ENCODE peak calls at places on chromosomes 11 and 22, in four cellular contexts. S is lower lobe of right lung; H is CD4-positive, CD25-positive, alpha-beta regulatory T cell; R is naive thymus-derived CD4-positive, alpha-beta T cell. X is an unnamed sample. For H3K4me1, the result is how much of the 10 kb centered on the place peaks cover.

GRCh38 chr22:30474683-30475424 is 3.0 kb upstream of the SEC14L3 start:
- DNase-seq in S (no peak), H (no peak), R (peak), X (peak)

GRCh38 chr11:57031541-57031940 is 42.8 kb downstream of the OR5AK2 start:
- DNase-seq in S (no peak), H (no peak), R (no peak), X (no peak)

GRCh38 chr11:36631704-36632287 is 33.8 kb upstream of the RAG2 start:
- DNase-seq in S (no peak), R (no peak), H (no peak), X (no peak)

GRCh38 chr11:134275534-134276395 is at the start of gene GLB1L3:
- DNase-seq in H (peak), S (no peak), R (peak), X (peak)

GRCh38 chr11:120817131-120817530 is 206.8 kb upstream of the TBCEL start:
- DNase-seq in R (no peak), S (no peak), H (no peak), X (no peak)

GRCh38 chr11:103413266-103413888 is 304.2 kb downstream of the DYNC2H1 start:
- DNase-seq in S (no peak), H (no peak), R (no peak), X (no peak)

GRCh38 chr11:30282289-30282631 is 40.6 kb upstream of the ARL14EP start:
- DNase-seq in H (no peak), R (no peak), S (no peak), X (peak)

GRCh38 chr11:129974672-129975071 is 28.0 kb downstream of the PRDM10 start:
- DNase-seq in R (no peak), H (no peak), S (no peak), X (no peak)

GRCh38 chr11:6607190-6607635 is 3.6 kb downstream of the ILK start:
- DNase-seq in S (no peak), R (no peak), H (no peak), X (no peak)

GRCh38 chr22:44458044-44459020 is 39.7 kb downstream of the RTL6 start:
- DNase-seq in S (no peak), H (no peak), R (no peak), X (no peak)

GRCh38 chr11:122706689-122707088 is 51.2 kb downstream of the UBASH3B start:
- DNase-seq in S (no peak), R (no peak), H (no peak), X (no peak)

GRCh38 chr11:121716060-121716459 is 263.3 kb upstream of the SORL1-AS1 start:
- DNase-seq in S (no peak), R (no peak), H (no peak), X (no peak)

DNA sequence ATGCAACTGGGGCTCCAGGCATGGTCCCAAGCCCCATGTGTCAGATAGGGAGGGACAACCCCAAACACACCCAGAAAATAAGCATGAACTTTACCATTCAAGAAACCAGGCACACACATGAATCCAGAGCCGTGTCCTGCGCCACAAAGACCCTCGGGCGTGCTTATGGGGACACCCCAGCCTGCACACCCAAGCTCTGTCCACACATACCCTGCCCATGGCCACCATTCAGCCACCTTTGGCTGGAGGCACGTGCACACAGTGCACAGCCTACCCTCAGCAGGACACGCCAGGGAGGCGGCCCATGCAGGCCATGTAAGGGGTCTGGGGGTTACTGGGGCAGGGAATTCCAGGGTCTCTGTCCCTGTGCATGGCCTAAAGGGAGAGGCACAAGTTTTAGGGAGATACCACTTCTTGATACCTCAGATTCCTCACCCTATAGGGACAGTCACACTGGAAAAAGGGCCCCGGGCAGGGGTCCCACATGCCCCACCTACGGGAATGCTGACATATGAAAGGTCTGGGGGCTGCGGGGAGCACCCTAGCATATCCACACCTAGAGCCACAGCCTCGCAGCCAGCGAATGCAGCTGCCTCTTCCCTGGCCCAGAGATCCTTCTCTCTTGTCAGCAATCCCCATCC is 20.6 kb downstream of the PACSIN2 start:
- DNase-seq in R (no peak), H (no peak), S (no peak), X (no peak)
- H3K4me1 ChIP-seq in R (under half), H (under half), S (half or more), X (under half)

GRCh38 chr11:73869234-73869949 is 7.3 kb downstream of the COA4 start:
- DNase-seq in H (no peak), R (no peak), S (no peak), X (no peak)
- H3K27ac ChIP-seq in H (no peak), R (no peak), S (no peak), X (no peak)

GRCh38 chr22:42344391-42344861 is 74.0 kb upstream of the TCF20 start:
- DNase-seq in H (no peak), S (no peak), R (no peak), X (no peak)
- H3K4me3 ChIP-seq in H (no peak), S (peak), R (no peak), X (no peak)

DNA sequence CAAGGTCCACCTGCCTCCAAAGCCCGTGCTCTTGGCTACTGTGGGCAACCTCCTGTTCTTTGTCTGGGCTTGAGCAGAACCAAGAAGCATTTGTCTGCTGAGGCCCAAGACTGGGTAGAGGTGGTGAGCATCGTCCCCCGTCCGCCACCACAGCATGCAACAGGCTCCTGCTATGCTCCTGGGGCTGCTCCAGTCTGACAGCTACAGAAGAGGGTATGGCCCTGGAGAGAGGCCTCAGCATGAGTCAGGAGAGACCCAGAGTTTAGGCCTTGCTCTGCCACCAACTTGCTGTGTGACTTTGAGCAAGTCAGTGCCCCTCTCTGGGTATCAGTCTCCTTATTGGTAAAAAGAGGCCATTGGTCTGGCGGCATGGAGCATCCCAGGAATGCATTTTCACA is 91.2 kb downstream of the TP53I11 start:
- DNase-seq in H (no peak), R (no peak), S (no peak), X (no peak)
- H3K4me1 ChIP-seq in H (under half), R (under half), S (under half), X (under half)

GRCh38 chr22:32707971-32708370 is 93.5 kb upstream of the TIMP3 start:
- DNase-seq in H (no peak), S (no peak), R (no peak), X (no peak)
- H3K27ac ChIP-seq in H (no peak), S (no peak), R (no peak), X (no peak)

DNA sequence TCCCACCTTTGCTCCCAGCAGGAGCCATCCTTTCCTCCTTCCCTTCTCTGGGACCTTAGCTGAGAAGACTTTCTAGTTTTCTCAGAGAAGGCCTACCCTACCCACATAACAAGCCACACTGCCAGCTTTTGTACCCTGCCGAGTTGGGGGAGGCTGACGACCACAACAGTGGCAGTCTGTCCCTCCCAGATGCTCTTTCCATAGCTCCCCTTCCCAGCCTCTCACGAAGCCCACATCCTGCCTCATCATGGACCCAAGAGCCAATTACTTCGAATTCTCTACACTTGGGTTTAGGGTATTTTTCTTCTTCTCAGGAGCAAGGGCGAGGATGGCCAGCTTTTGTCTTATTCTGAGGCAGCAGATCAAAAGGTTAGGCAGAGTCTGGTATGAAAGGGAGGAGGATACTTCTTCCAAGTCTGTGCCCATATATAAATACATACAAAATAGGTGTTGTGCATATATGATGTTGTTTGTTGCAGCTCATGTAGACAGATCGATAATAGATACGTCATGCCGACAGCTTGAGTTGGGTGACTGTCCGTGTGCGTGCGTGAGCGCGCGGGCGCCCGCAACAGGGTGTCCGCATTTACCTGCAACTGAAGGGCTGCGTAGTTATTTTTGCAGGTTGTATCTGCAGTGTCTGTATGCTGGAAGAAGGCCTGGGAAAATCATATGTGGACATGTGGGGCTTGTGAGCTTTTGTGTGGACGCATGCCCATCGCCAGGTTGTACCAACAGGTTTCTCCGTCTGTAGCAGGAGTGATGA is 846 bp upstream of the NRGN start:
- DNase-seq in S (no peak), H (no peak), R (no peak), X (peak)
- H3K4me3 ChIP-seq in S (peak), H (peak), R (peak), X (no peak)

DNA sequence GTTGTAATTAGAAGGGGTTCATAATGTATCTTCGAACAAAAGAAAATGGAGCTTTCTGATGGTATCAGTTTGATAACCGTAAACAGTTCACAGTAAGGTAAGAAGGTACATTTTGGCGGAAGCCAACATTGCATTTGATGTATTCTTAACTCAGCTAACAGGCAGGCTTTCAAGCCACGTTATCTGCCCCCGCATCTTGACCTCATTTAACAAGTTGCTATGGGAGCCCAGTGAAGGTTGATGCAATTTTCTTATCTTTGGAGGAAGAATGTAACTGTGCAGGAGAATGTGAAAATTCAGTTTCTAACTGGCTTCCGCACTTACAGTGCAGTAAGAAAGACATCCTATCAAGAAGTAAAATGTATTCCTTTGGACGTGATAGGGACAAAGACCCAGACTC is 110.6 kb downstream of the ETS1 start:
- DNase-seq in S (no peak), R (peak), H (peak), X (peak)
- H3K4me1 ChIP-seq in S (half or more), R (half or more), H (half or more), X (half or more)

GRCh38 chr22:50271011-50271394 is 823 bp upstream of the MAPK11 start:
- DNase-seq in H (no peak), R (no peak), S (no peak), X (no peak)
- H3K27ac ChIP-seq in H (no peak), R (no peak), S (peak), X (peak)

GRCh38 chr11:65492637-65493366 is 6.0 kb upstream of the MALAT1 start:
- DNase-seq in S (peak), H (no peak), R (no peak), X (no peak)
- H3K4me3 ChIP-seq in S (peak), H (no peak), R (no peak), X (no peak)

GRCh38 chr22:37282385-37282677 is at the start of gene CYTH4:
- DNase-seq in H (peak), S (peak), R (peak), X (peak)
- H3K4me1 ChIP-seq in H (half or more), S (under half), R (under half), X (under half)